ENCODE peak calls at places on chromosomes 5 and 9, in four cellular contexts. L is choroid plexus epithelial cell, T is IMR-90, X is fibroblast of pulmonary artery. Z is an unnamed sample.

GRCh38 chr9:92716557-92716956 is 46.6 kb upstream of the IPPK start:
- DNase-seq in L (peak), T (peak), X (peak), Z (no peak)

GRCh38 chr5:179371681-179372675 is 26.7 kb upstream of the ADAMTS2 start:
- DNase-seq in L (no peak), T (no peak), X (no peak), Z (peak)

GRCh38 chr5:175657593-175658271 is at the start of gene HRH2:
- DNase-seq in L (peak), T (no peak), X (no peak), Z (no peak)

GRCh38 chr5:1108865-1109174 is 3.0 kb downstream of the SLC12A7 start:
- DNase-seq in L (no peak), T (no peak), X (no peak), Z (no peak)

GRCh38 chr5:132747693-132748440 is 641 bp downstream of the CCNI2 start:
- DNase-seq in L (no peak), T (no peak), X (no peak), Z (no peak)

GRCh38 chr5:125775896-125776295 is 647.3 kb upstream of the GRAMD2B start:
- DNase-seq in L (no peak), T (no peak), X (no peak), Z (no peak)

GRCh38 chr5:61915646-61916045 is 390.4 kb upstream of the KIF2A start:
- DNase-seq in L (no peak), T (no peak), X (no peak), Z (no peak)

GRCh38 chr5:25863811-25864210 is 1174.6 kb downstream of the CDH9 start:
- DNase-seq in L (no peak), T (no peak), X (no peak), Z (no peak)

GRCh38 chr5:123047706-123048105 is 11.2 kb upstream of the PPIC start:
- DNase-seq in L (no peak), T (peak), X (no peak), Z (peak)

GRCh38 chr5:37501152-37501551 is 122.0 kb downstream of the WDR70 start:
- DNase-seq in L (peak), T (peak), X (peak), Z (peak)

GRCh38 chr5:170280090-170280493 is 17.5 kb downstream of the LCP2 start:
- DNase-seq in L (peak), T (no peak), X (no peak), Z (no peak)

GRCh38 chr5:68169898-68170297 is 45.7 kb upstream of the PIK3R1 start:
- DNase-seq in L (peak), T (no peak), X (peak), Z (no peak)

GRCh38 chr5:59079622-59080620 is 497.0 kb downstream of the RAB3C start:
- DNase-seq in L (peak), T (peak), X (peak), Z (peak)

GRCh38 chr5:115463985-115464384 is 80.6 kb downstream of the FEM1C start:
- DNase-seq in L (peak), T (peak), X (no peak), Z (no peak)

GRCh38 chr9:133770076-133770777 is 32.1 kb upstream of the SARDH start:
- DNase-seq in L (no peak), T (no peak), X (no peak), Z (no peak)

GRCh38 chr5:170747357-170747756 is 36.2 kb upstream of the GABRP start:
- DNase-seq in L (no peak), T (no peak), X (no peak), Z (no peak)

GRCh38 chr5:137649228-137649890 is 86.5 kb downstream of the KLHL3 start:
- DNase-seq in L (peak), T (peak), X (peak), Z (peak)

GRCh38 chr5:68261174-68262021 is 45.8 kb downstream of the PIK3R1 start:
- DNase-seq in L (peak), T (peak), X (peak), Z (peak)

GRCh38 chr5:65076251-65076869 is 307.6 kb downstream of the CWC27 start:
- DNase-seq in L (peak), T (peak), X (peak), Z (peak)

GRCh38 chr5:72366324-72366976 is 46.3 kb downstream of the PTCD2 start:
- DNase-seq in L (peak), T (peak), X (peak), Z (peak)

GRCh38 chr5:17340816-17341215 is 123.4 kb downstream of the BASP1 start:
- DNase-seq in L (peak), T (peak), X (peak), Z (no peak)

GRCh38 chr5:56409331-56410190 is 176.4 kb upstream of the ANKRD55 start:
- DNase-seq in L (peak), T (peak), X (peak), Z (peak)

GRCh38 chr5:56410696-56411095 is 177.6 kb upstream of the ANKRD55 start:
- DNase-seq in L (no peak), T (no peak), X (no peak), Z (no peak)

GRCh38 chr5:56412601-56413379 is 179.7 kb upstream of the ANKRD55 start:
- DNase-seq in L (peak), T (no peak), X (no peak), Z (no peak)

GRCh38 chr5:56415356-56415765 is 182.2 kb upstream of the ANKRD55 start:
- DNase-seq in L (peak), T (peak), X (peak), Z (peak)

GRCh38 chr5:56414056-56414455 is 180.9 kb upstream of the ANKRD55 start:
- DNase-seq in L (no peak), T (no peak), X (no peak), Z (no peak)
- TF ChIP-seq CTCF in L (no peak), T (no peak), X (no peak), Z (no peak)

DNA sequence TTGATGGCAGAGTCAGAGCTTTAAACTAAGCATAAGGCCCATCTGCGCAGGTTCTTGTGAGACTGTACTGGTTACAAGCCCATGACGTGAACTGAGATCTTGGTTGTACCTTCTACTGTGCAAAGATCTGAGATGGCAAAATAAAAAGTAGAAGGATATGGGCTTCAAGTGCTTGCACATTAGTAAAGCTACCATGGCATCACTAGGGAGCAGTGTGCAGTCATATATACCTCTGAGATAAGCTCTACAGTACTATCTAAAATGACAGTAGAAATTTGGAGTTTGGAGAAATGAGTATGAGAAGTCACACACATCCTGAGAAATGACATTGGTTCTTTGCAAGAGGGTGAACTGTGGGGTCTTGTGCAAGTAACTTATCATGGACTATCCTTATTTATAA is 408.2 kb upstream of the PRR16 start:
- DNase-seq in L (peak), T (peak), X (peak), Z (peak)
- TF ChIP-seq CTCF in L (peak), T (peak), X (peak), Z (peak)

DNA sequence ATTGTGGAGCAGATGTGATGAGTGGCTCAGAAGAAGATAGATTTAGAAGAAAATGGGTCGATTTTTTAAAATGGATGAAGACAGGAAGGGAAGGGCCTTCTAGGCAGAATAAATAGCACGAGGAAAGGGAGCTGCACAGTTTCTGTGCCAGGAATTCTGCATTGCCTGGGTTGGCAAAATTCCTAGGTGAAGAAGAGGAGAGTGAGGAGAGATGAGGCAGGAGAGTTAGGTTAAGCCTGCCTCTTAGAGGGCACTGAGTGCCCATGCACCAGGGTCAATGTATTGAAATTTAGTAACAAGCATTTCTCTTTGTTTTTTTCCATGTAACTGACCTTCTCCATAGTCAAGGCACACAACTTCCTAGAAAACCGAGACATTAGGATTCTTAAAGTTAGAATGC is 159.5 kb downstream of the YTHDC2 start:
- DNase-seq in L (no peak), T (no peak), X (no peak), Z (no peak)
- TF ChIP-seq CTCF in L (no peak), T (no peak), X (no peak), Z (no peak)

DNA sequence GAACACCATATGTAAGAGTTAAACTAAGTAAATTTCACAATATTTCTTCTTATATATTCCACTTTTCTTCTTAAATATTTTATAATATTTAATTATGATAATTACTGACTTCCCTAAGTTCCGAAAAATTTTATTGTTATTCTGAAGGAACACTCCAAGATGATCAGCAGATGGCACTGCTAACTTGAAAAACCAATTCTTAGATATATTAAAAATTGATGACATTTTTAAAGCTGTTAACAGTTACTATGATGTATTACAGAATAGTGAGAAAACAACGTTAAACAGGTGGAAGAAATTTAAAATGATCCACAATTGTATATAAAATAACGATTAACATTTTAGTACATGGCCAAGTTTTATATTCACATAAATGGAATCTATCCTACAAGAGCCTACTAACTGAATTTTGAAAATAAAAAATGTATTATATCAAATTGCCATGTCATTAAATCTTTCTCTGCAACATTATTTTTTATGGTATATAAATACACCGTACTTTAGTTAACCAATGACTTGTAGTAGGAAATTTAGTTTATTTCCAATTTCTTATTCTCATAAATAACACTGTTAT is 30.1 kb upstream of the MUSK start:
- DNase-seq in L (peak), T (peak), X (peak), Z (peak)
- TF ChIP-seq CTCF in L (peak), T (peak), X (peak), Z (peak)

DNA sequence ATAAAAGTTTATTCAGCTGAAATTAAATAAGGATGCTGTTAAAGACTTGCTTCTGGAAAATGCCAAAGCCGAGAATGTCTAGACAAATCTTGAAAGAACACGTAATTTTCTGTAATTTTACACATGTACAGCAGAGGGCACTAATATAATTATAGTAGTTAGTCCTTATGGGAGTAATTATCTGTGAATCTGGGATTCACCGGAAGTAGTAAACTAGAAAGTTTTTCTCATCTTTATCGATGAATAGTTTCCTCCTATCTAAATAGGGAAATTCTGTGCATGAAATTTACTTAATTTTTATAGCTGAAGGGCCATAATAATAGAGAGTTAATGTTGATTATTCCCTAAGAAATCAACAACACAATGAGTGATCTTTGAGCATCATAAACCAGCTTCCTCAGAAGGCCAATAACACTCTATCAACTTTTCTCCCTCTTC is 18.4 kb upstream of the CNTLN start:
- DNase-seq in L (peak), T (peak), X (peak), Z (peak)
- TF ChIP-seq CTCF in L (no peak), T (peak), X (peak), Z (peak)

DNA sequence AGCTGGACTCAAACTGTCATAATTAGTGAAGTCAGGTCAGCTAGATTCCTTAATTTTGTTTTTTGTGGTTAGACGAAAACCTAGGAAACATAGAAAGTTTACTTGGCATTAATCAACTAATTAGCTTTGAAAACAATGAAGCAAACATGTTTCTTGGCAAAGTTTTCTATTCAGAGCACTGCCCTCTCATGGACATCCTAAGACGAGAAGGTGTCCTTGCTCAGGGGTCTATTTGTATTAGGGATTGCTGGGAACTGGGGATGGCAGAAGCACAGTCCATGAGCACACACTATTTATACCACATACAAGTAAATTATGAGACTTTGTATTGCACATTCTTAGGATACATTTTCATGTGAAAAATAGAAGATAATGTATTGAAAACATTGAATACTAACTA is 49.7 kb downstream of the POC5 start:
- DNase-seq in L (peak), T (no peak), X (no peak), Z (no peak)
- TF ChIP-seq CTCF in L (peak), T (no peak), X (no peak), Z (peak)

GRCh38 chr9:98755006-98755618 is 41.2 kb downstream of the ANKS6 start:
- DNase-seq in L (no peak), T (no peak), X (no peak), Z (no peak)
- TF ChIP-seq CTCF in L (peak), T (no peak), X (no peak), Z (no peak)

GRCh38 chr5:94025788-94026473 is 284.5 kb upstream of the POU5F2 start:
- DNase-seq in L (no peak), T (no peak), X (no peak), Z (no peak)
- TF ChIP-seq CTCF in L (no peak), T (no peak), X (peak), Z (peak)

GRCh38 chr5:149314571-149315111 is 30.7 kb upstream of the GRPEL2 start:
- DNase-seq in L (no peak), T (no peak), X (no peak), Z (no peak)
- TF ChIP-seq CTCF in L (peak), T (no peak), X (no peak), Z (peak)